ENCODE peak calls at places on chromosomes 4 and X, in nine cellular contexts. Q is tibial nerve; S is CD8-positive, alpha-beta T cell; W is iPS DF 6.9; G is neural progenitor cell; O is GM23338; N is mesendoderm; F is breast epithelium; Z is right lobe of liver. U is an unnamed sample.

GRCh38 chr4:138494931-138495330 is 252.8 kb upstream of the SLC7A11 start:
- DNase-seq in N (peak), S (no peak), Z (no peak), O (peak), F (no peak), W (peak), G (peak), Q (no peak), U (no peak)

GRCh38 chrX:16125520-16126149 is 2.3 kb downstream of the GRPR start:
- DNase-seq in N (no peak), F (no peak), Z (peak), O (no peak), Q (no peak), W (no peak), S (no peak), G (no peak), U (no peak)

GRCh38 chrX:71227370-71228062 is 4.5 kb downstream of the GJB1 start:
- DNase-seq in F (no peak), Q (no peak), W (no peak), G (no peak), Z (peak), S (no peak), N (no peak), O (peak), U (no peak)

GRCh38 chr4:98626350-98626749 is 32.1 kb downstream of the TSPAN5 start:
- DNase-seq in Q (no peak), N (peak), O (no peak), S (no peak), W (no peak), F (no peak), G (no peak), Z (no peak), U (no peak)

GRCh38 chrX:65545456-65545855 is 10.9 kb upstream of the LAS1L start:
- DNase-seq in Z (no peak), G (no peak), Q (no peak), S (no peak), W (no peak), F (no peak), O (no peak), N (no peak), U (no peak)

GRCh38 chr4:128649575-128650205 is 159.8 kb upstream of the JADE1 start:
- DNase-seq in N (no peak), G (no peak), Q (no peak), S (no peak), F (no peak), W (no peak), O (no peak), Z (no peak), U (no peak)

GRCh38 chr4:10164877-10165283 is 48.3 kb upstream of the WDR1 start:
- DNase-seq in Q (no peak), O (peak), S (no peak), Z (no peak), F (no peak), G (peak), W (no peak), N (peak), U (no peak)

GRCh38 chrX:31580726-31581125 is 508.9 kb upstream of the FTHL17 start:
- DNase-seq in N (peak), S (no peak), F (no peak), Q (no peak), Z (no peak), O (peak), W (no peak), G (peak), U (no peak)

GRCh38 chrX:110938977-110939732 is 143.5 kb upstream of the CHRDL1 start:
- DNase-seq in G (no peak), S (no peak), N (no peak), Q (no peak), F (no peak), W (no peak), Z (no peak), O (no peak), U (no peak)

GRCh38 chr4:112113786-112114185 is 31.5 kb upstream of the FAM241A start:
- DNase-seq in N (no peak), Q (no peak), O (no peak), F (no peak), S (no peak), W (no peak), Z (no peak), G (no peak), U (no peak)

GRCh38 chr4:153781717-153782416 is 7.0 kb downstream of the SFRP2 start:
- DNase-seq in G (peak), S (no peak), Z (no peak), Q (no peak), F (no peak), O (peak), W (no peak), N (no peak), U (no peak)

GRCh38 chr4:36386691-36387090 is 105.3 kb downstream of the DTHD1 start:
- DNase-seq in Z (no peak), G (no peak), W (no peak), F (no peak), O (no peak), N (no peak), S (no peak), Q (no peak), U (no peak)

GRCh38 chr4:4858527-4858926 is 938 bp upstream of the MSX1 start:
- DNase-seq in S (no peak), Q (no peak), G (peak), O (no peak), F (no peak), Z (no peak), W (no peak), N (peak), U (no peak)

GRCh38 chrX:11189097-11189496 is 78.0 kb downstream of the HCCS start:
- DNase-seq in Q (no peak), W (no peak), N (no peak), Z (no peak), G (no peak), S (no peak), F (no peak), O (no peak), U (no peak)

GRCh38 chr4:15958562-15958961 is 4.4 kb downstream of the FGFBP2 start:
- DNase-seq in Q (no peak), F (no peak), O (no peak), N (no peak), Z (no peak), S (no peak), W (no peak), G (no peak), U (no peak)

GRCh38 chr4:2849267-2850140 is 5.9 kb downstream of the ADD1 start:
- DNase-seq in W (no peak), G (no peak), O (no peak), Q (no peak), S (no peak), N (no peak), F (no peak), Z (no peak), U (no peak)
- H3K27ac ChIP-seq in W (no peak), G (no peak), O (no peak), Q (peak), S (no peak), N (no peak), F (no peak), Z (peak), U (peak)

DNA sequence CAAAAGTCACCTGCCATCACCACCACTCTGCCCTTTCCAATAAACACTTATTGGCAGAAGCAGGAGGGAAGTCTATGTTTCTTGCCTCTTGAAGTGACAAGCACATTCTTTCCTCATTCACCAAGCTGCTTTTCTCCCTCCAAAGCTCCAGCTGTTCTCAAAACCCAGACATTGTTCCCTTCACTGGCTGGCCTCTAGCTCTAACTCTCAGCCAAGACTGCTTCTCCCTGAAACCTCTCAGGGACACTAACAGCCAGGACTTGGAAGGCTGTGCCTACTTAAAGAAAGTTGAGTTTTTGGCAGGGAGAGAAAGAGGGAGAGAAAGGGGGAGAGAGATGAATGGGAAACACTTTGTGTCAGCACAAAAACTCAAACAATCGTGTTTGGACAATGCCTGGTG is 99.6 kb downstream of the COX18 start:
- DNase-seq in Q (no peak), O (peak), W (no peak), S (no peak), G (peak), N (no peak), Z (no peak), F (no peak), U (no peak)
- H3K27ac ChIP-seq in Q (no peak), O (no peak), W (no peak), S (no peak), G (peak), N (no peak), Z (no peak), F (no peak), U (no peak)

DNA sequence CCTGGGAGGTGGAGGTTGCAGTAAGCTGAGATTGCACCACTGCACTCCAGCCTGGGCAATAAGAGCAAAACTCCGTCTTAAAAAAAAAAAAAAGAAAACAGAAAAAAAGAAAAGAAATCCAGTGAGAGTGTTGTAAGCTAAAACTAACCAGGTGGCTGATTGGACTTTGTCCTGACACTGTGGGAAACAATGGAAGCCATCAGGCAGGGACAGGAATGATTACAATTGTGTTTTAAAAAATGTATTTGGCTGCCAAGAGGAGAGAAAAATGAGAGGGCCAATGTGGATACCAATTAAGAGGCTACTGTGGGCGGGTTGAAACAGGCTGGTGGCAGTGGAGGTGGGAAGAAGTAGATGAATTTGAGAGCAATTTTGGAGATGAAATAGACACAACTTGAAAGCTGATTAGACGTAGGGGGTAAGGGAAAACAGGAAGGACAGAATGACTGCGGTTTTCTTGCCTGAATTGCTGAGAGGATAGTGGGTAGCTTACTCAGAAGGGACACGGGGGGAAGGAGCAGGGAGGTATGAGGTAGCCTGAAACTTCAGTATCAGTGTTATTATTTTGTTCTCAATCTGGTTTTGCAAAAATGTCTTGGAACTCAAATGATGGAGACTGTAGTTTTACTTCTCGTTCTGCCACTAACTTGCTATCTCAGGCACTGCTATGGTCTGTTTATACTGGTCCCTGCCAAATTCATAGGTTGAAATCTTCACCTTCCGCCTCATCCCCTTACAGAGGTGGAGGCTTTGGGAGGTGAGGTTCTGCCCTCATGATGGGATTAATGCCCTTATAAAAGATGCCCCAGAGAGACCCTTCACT is 45.6 kb upstream of the CHRNA9 start:
- DNase-seq in Z (no peak), W (no peak), Q (no peak), F (no peak), S (peak), G (no peak), O (no peak), N (no peak), U (no peak)
- H3K27ac ChIP-seq in Z (no peak), W (no peak), Q (no peak), F (no peak), S (peak), G (no peak), O (no peak), N (no peak), U (peak)

DNA sequence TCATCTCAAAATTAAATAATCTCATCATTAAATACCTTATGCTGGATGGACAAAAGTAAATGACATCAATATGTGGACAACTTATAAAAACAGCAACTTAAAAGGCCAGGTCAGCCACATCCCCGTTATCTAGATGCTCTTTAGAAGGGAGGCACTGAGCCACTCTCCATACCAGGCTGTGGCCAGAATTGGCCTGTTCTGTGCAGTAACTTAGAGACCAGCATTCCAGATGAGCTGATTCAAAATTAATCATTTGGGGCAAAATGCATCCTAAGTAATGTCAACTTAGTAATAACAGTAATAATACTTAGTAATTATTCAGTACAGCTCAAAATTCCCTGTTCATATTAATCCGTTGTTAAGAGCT is 373.6 kb downstream of the FBXW7 start:
- DNase-seq in O (no peak), G (no peak), N (no peak), Z (no peak), Q (no peak), F (no peak), W (no peak), S (no peak), U (no peak)
- H3K27ac ChIP-seq in O (no peak), G (no peak), N (no peak), Z (no peak), Q (no peak), F (no peak), W (no peak), S (no peak), U (no peak)

DNA sequence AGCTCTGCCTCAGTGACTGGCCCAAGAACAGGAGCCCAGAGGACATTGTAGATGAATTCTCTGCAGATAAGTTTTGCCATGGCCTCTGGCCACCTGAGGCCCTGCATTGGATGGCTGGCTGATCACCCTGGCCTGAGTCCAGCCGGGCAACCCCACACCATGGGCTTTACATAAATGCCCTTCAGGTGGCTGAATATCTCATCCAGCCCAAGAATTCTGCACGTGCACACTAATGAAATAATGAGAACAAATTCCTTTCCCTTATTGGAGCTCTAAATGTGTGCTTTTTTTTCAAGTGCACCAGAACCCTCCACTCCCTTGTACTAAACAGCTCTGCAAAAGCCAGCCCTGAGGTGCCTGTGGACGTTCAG is 65.7 kb downstream of the IRF2 start:
- DNase-seq in G (no peak), F (no peak), Z (no peak), W (no peak), O (no peak), Q (no peak), S (no peak), N (no peak), U (no peak)
- H3K27ac ChIP-seq in G (peak), F (peak), Z (no peak), W (no peak), O (peak), Q (no peak), S (no peak), N (no peak), U (no peak)

GRCh38 chrX:38221391-38221929 is 789 bp upstream of the SRPX start:
- DNase-seq in F (no peak), Q (no peak), Z (no peak), W (no peak), N (no peak), S (no peak), O (no peak), G (no peak), U (no peak)

GRCh38 chrX:38220024-38220935 is at the start of gene SRPX:
- DNase-seq in Z (peak), G (peak), S (no peak), N (peak), O (peak), W (no peak), Q (no peak), F (no peak), U (no peak)

GRCh38 chrX:38220936-38221386 is 290 bp upstream of the SRPX start:
- DNase-seq in F (no peak), O (no peak), N (no peak), W (no peak), G (no peak), S (no peak), Q (no peak), Z (no peak), U (no peak)

GRCh38 chrX:38225093-38225492 is 4.4 kb upstream of the SRPX start:
- DNase-seq in O (peak), Z (no peak), G (no peak), N (peak), W (no peak), F (no peak), Q (no peak), S (no peak), U (no peak)

DNA sequence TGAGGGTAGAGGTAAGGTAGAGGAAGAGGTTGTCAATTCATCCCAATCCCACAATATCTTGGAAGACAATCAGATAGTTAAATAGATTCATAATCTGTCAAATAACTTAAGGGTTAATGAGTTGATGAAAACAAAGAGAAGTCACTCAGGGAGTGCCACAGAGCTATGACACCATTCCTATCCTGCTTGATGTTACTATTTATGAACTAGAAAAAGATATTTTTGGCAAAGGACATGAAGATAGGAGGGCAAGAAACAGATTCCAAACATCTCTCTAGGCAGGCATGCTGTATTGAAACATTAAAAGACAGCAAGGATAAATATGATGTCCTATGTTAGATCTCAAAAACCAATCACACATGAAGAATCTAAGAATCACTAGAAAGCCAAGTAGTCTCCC is 3.5 kb upstream of the SRPX start:
- DNase-seq in O (no peak), F (no peak), G (no peak), Z (no peak), N (no peak), S (no peak), Q (no peak), W (no peak), U (no peak)
- H3K27ac ChIP-seq in O (no peak), F (no peak), G (no peak), Z (no peak), N (no peak), S (no peak), Q (no peak), W (no peak), U (no peak)

GRCh38 chr4:2472187-2472586 is 3.3 kb downstream of the RNF4 start:
- DNase-seq in W (no peak), F (no peak), S (no peak), N (no peak), Z (no peak), Q (no peak), G (no peak), O (no peak), U (no peak)
- H3K27ac ChIP-seq in W (no peak), F (no peak), S (no peak), N (no peak), Z (no peak), Q (no peak), G (no peak), O (peak), U (no peak)

GRCh38 chr4:118883861-118884260 is 4.8 kb upstream of the SYNPO2 start:
- DNase-seq in S (no peak), F (no peak), Q (no peak), W (no peak), O (no peak), Z (no peak), N (peak), G (no peak), U (no peak)

GRCh38 chr4:118894034-118894433 is 5.4 kb downstream of the SYNPO2 start:
- DNase-seq in N (no peak), F (no peak), W (no peak), G (no peak), Q (no peak), S (no peak), O (no peak), Z (no peak), U (no peak)

GRCh38 chr4:118888666-118889312 is at the start of gene SYNPO2:
- DNase-seq in Z (peak), W (peak), G (peak), F (peak), N (peak), S (no peak), O (peak), Q (peak), U (peak)

GRCh38 chr4:118884716-118885115 is 3.9 kb upstream of the SYNPO2 start:
- DNase-seq in F (no peak), G (no peak), Z (no peak), Q (no peak), S (no peak), W (no peak), N (no peak), O (no peak), U (no peak)

DNA sequence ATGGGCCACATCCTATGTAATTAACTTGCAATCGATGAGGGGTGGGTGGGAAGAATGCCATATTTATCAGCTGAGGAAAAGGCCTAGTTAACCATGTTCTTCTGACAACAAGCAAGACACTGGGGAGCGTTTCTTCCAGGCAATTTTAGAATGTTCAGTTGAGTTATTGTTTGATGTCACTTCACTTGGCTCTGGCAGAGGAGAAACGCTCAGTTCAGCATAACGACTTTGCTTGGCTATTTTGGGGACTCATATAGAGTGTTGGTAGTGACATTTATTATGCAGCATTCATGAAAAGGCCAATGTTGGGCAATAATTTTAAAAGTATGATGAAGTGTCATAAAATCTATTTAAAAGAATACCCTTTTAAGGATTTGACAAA is 650 bp downstream of the SYNPO2 start:
- DNase-seq in W (no peak), N (no peak), Z (no peak), O (no peak), G (no peak), S (no peak), Q (no peak), F (no peak), U (no peak)
- H3K27ac ChIP-seq in W (no peak), N (no peak), Z (no peak), O (no peak), G (no peak), S (no peak), Q (peak), F (peak), U (no peak)

GRCh38 chr4:8515316-8516060 is 64.7 kb upstream of the GPR78 start:
- DNase-seq in G (no peak), F (no peak), N (no peak), Z (no peak), Q (no peak), O (no peak), W (no peak), S (no peak), U (no peak)

GRCh38 chr4:8516061-8516573 is 64.1 kb upstream of the GPR78 start:
- DNase-seq in S (no peak), G (no peak), Z (no peak), N (no peak), W (no peak), F (no peak), O (no peak), Q (no peak), U (no peak)

GRCh38 chr4:8512510-8512909 is 67.7 kb upstream of the GPR78 start:
- DNase-seq in S (no peak), W (no peak), Z (no peak), F (no peak), Q (no peak), O (no peak), G (no peak), N (no peak), U (no peak)

GRCh38 chr4:8514391-8514790 is 65.8 kb upstream of the GPR78 start:
- DNase-seq in G (no peak), F (no peak), N (no peak), W (no peak), O (no peak), S (no peak), Z (no peak), Q (no peak), U (no peak)

GRCh38 chr4:8513931-8514330 is 66.3 kb upstream of the GPR78 start:
- DNase-seq in G (no peak), F (no peak), Z (no peak), Q (no peak), N (no peak), W (no peak), S (no peak), O (no peak), U (no peak)
- H3K27ac ChIP-seq in G (no peak), F (no peak), Z (no peak), Q (no peak), N (no peak), W (no peak), S (no peak), O (no peak), U (no peak)

GRCh38 chrX:133880032-133880443 is 105.4 kb downstream of the GPC3 start:
- DNase-seq in N (no peak), W (no peak), Q (no peak), Z (no peak), S (no peak), F (no peak), G (no peak), O (no peak), U (no peak)
- H3K27ac ChIP-seq in N (no peak), W (no peak), Q (no peak), Z (no peak), S (no peak), F (no peak), G (no peak), O (no peak), U (no peak)

U was measured in CD4-positive, alpha-beta T cell.